ENCODE peak calls at places on chromosome 11, in five cellular contexts. One of them, this sample, is unnamed.

GRCh38 chr11:2582436-2582931 is 117.3 kb downstream of the KCNQ1OT1 start:
- DNase-seq in left ventricle myocardium inferior: peak
- DNase-seq in AG04450: no peak
- DNase-seq in cardiac muscle cell: no peak
- DNase-seq in heart left ventricle: peak
- DNase-seq in this sample: no peak

GRCh38 chr11:113907155-113907554 is 2.6 kb downstream of the HTR3B start:
- DNase-seq in heart left ventricle: no peak
- DNase-seq in left ventricle myocardium inferior: no peak
- DNase-seq in cardiac muscle cell: no peak
- DNase-seq in AG04450: no peak
- DNase-seq in this sample: no peak

GRCh38 chr11:113577356-113578163 is 102.4 kb upstream of the DRD2 start:
- DNase-seq in AG04450: no peak
- DNase-seq in heart left ventricle: no peak
- DNase-seq in cardiac muscle cell: no peak
- DNase-seq in left ventricle myocardium inferior: no peak
- DNase-seq in this sample: no peak

GRCh38 chr11:99015634-99016454 is 4.9 kb upstream of the CNTN5 start:
- DNase-seq in cardiac muscle cell: peak
- DNase-seq in heart left ventricle: no peak
- DNase-seq in left ventricle myocardium inferior: no peak
- DNase-seq in AG04450: peak
- DNase-seq in this sample: peak

GRCh38 chr11:111770581-111771134 is 4.5 kb upstream of the PPP2R1B start:
- DNase-seq in cardiac muscle cell: no peak
- DNase-seq in heart left ventricle: no peak
- DNase-seq in left ventricle myocardium inferior: no peak
- DNase-seq in AG04450: no peak
- DNase-seq in this sample: no peak

GRCh38 chr11:2215561-2216399 is 44.2 kb upstream of the TH start:
- DNase-seq in cardiac muscle cell: no peak
- DNase-seq in heart left ventricle: no peak
- DNase-seq in AG04450: no peak
- DNase-seq in left ventricle myocardium inferior: no peak
- DNase-seq in this sample: no peak

GRCh38 chr11:124577664-124578427 is 8.0 kb downstream of the OR8A1 start:
- DNase-seq in cardiac muscle cell: no peak
- DNase-seq in heart left ventricle: no peak
- DNase-seq in AG04450: no peak
- DNase-seq in left ventricle myocardium inferior: no peak
- DNase-seq in this sample: no peak

GRCh38 chr11:69374110-69374981 is 80.4 kb downstream of the MYEOV start:
- DNase-seq in left ventricle myocardium inferior: peak
- DNase-seq in AG04450: no peak
- DNase-seq in cardiac muscle cell: no peak
- DNase-seq in heart left ventricle: no peak
- DNase-seq in this sample: peak

GRCh38 chr11:92528051-92528450 is 303.4 kb downstream of the FAT3 start:
- DNase-seq in AG04450: no peak
- DNase-seq in left ventricle myocardium inferior: no peak
- DNase-seq in heart left ventricle: no peak
- DNase-seq in cardiac muscle cell: no peak
- DNase-seq in this sample: no peak

GRCh38 chr11:75233688-75234295 is 6.8 kb upstream of the TPBGL start:
- DNase-seq in AG04450: peak
- DNase-seq in left ventricle myocardium inferior: no peak
- DNase-seq in cardiac muscle cell: peak
- DNase-seq in heart left ventricle: peak
- DNase-seq in this sample: peak

GRCh38 chr11:83195649-83196048 is 2.1 kb downstream of the ANKRD42 start:
- DNase-seq in heart left ventricle: no peak
- DNase-seq in AG04450: no peak
- DNase-seq in cardiac muscle cell: no peak
- DNase-seq in left ventricle myocardium inferior: no peak
- DNase-seq in this sample: no peak

GRCh38 chr11:118632577-118633318 is 25.3 kb downstream of the PHLDB1 start:
- DNase-seq in cardiac muscle cell: no peak
- DNase-seq in heart left ventricle: no peak
- DNase-seq in left ventricle myocardium inferior: no peak
- DNase-seq in AG04450: no peak
- DNase-seq in this sample: no peak

GRCh38 chr11:118633979-118634378 is 26.6 kb downstream of the PHLDB1 start:
- DNase-seq in AG04450: no peak
- DNase-seq in left ventricle myocardium inferior: no peak
- DNase-seq in cardiac muscle cell: no peak
- DNase-seq in heart left ventricle: no peak
- DNase-seq in this sample: no peak

GRCh38 chr11:118631510-118631909 is 24.1 kb downstream of the PHLDB1 start:
- DNase-seq in AG04450: no peak
- DNase-seq in heart left ventricle: no peak
- DNase-seq in left ventricle myocardium inferior: no peak
- DNase-seq in cardiac muscle cell: no peak
- DNase-seq in this sample: no peak

GRCh38 chr11:118634435-118635236 is 27.2 kb downstream of the PHLDB1 start:
- DNase-seq in cardiac muscle cell: peak
- DNase-seq in heart left ventricle: peak
- DNase-seq in left ventricle myocardium inferior: peak
- DNase-seq in AG04450: no peak
- DNase-seq in this sample: no peak

GRCh38 chr11:118633319-118633690 is 25.9 kb downstream of the PHLDB1 start:
- DNase-seq in AG04450: no peak
- DNase-seq in left ventricle myocardium inferior: no peak
- DNase-seq in heart left ventricle: no peak
- DNase-seq in cardiac muscle cell: no peak
- DNase-seq in this sample: no peak
- H3K27ac ChIP-seq in AG04450: no peak
- H3K27ac ChIP-seq in left ventricle myocardium inferior: peak
- H3K27ac ChIP-seq in heart left ventricle: no peak
- H3K27ac ChIP-seq in cardiac muscle cell: no peak
- H3K27ac ChIP-seq in this sample: no peak

GRCh38 chr11:118532852-118533768 is 2.1 kb downstream of the TMEM25 start:
- DNase-seq in AG04450: no peak
- DNase-seq in cardiac muscle cell: no peak
- DNase-seq in left ventricle myocardium inferior: no peak
- DNase-seq in heart left ventricle: no peak
- DNase-seq in this sample: no peak
- H3K27ac ChIP-seq in AG04450: no peak
- H3K27ac ChIP-seq in cardiac muscle cell: no peak
- H3K27ac ChIP-seq in left ventricle myocardium inferior: no peak
- H3K27ac ChIP-seq in heart left ventricle: no peak
- H3K27ac ChIP-seq in this sample: no peak

DNA sequence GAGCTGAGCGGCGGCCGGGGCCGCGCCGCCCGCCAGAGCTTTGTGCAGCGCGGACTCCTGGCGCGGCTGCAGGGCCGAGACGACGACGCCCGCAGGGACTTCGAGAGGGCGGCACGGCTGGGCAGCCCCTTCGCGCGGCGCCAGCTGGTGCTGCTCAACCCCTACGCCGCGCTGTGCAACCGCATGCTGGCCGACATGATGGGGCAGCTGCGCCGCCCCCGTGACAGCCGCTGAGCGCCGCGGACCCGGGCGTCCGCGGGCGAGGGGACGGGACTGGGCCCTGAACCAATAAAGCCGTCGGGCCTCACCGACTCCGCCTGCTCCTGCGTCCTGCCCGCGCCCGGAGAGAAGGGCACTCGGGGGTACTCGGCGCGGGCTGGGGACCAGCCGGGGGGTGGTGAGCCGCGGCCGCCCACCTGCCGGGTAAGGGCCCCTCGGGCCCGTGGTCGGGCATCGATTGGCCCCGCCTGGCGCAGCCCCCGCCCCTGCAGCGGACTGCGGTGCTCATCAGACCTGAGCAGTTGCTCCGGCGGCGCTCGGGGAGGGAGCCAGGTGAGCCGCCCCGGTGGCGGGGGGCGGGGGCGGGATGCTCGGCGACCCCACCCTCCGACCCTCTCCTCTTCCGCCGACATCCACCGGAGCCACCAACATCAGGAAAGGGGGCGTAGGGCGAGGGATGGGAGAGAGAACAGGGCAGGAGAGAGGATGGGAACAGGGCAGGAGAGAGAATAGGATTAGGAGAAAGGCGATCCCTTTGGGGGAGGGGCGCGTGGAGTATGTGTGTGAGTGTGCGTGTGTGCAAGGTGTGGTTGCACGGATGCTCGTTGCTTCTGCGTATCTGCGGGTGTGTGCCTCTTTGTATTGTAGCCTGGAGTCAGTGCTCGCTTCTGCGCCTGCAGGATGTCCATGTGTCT is at the start of gene TMEM25:
- DNase-seq in AG04450: no peak
- DNase-seq in cardiac muscle cell: peak
- DNase-seq in heart left ventricle: peak
- DNase-seq in left ventricle myocardium inferior: peak
- DNase-seq in this sample: peak
- H3K27ac ChIP-seq in AG04450: no peak
- H3K27ac ChIP-seq in cardiac muscle cell: peak
- H3K27ac ChIP-seq in heart left ventricle: peak
- H3K27ac ChIP-seq in left ventricle myocardium inferior: peak
- H3K27ac ChIP-seq in this sample: no peak

GRCh38 chr11:123073343-123074057 is 11.6 kb upstream of the HSPA8 start:
- DNase-seq in heart left ventricle: no peak
- DNase-seq in left ventricle myocardium inferior: no peak
- DNase-seq in AG04450: no peak
- DNase-seq in cardiac muscle cell: no peak
- DNase-seq in this sample: no peak

GRCh38 chr11:123072762-123073161 is 10.8 kb upstream of the HSPA8 start:
- DNase-seq in cardiac muscle cell: no peak
- DNase-seq in heart left ventricle: no peak
- DNase-seq in AG04450: no peak
- DNase-seq in left ventricle myocardium inferior: no peak
- DNase-seq in this sample: no peak

GRCh38 chr11:123072279-123072678 is 10.3 kb upstream of the HSPA8 start:
- DNase-seq in heart left ventricle: no peak
- DNase-seq in AG04450: no peak
- DNase-seq in cardiac muscle cell: no peak
- DNase-seq in left ventricle myocardium inferior: no peak
- DNase-seq in this sample: no peak

GRCh38 chr11:123065634-123066033 is 3.7 kb upstream of the HSPA8 start:
- DNase-seq in AG04450: peak
- DNase-seq in cardiac muscle cell: no peak
- DNase-seq in heart left ventricle: no peak
- DNase-seq in left ventricle myocardium inferior: no peak
- DNase-seq in this sample: no peak

DNA sequence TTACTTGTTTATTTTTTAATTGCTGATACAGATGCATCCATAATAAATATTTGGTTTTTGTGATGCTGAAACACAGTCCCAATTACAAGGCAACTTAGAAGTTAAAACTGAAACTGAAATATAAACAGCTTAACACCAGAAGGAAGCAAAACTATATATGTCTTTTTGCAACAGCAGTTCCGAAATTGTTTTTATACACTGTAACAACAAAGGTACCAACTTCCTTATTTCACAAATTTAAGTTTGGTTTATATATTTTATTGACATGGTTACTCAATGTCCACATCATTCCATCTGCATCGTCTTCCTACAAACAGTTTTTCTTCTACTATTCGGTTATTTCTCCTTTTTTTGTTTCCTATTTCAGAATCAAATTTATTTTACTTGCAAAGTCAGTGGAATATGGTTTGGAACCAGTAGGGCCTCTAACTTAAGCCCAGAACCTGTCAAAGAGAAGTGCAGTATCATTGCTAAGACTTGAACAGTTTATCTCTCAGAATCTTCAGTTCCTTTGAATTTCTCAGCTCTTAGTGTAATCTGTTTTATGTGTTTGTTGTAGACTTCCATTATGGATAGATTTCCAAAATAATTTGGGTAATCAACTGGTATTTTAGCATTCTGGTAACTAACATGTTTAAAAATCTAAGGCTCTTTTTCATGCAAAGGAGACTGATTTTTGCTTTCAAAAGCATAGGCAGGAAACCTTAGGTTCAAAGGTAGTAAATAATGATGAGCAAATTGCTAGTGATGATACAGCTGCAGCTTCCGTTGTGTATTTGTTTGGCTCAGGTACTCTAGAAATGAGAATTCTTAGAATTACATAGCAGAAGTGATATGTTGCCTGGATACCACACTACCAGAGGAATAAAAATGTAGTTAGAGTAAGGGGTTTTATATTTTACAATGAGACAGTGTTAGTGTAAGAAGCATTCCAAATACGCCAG is 8.2 kb upstream of the HSPA8 start:
- DNase-seq in cardiac muscle cell: no peak
- DNase-seq in AG04450: no peak
- DNase-seq in left ventricle myocardium inferior: no peak
- DNase-seq in heart left ventricle: no peak
- DNase-seq in this sample: no peak
- H3K27ac ChIP-seq in cardiac muscle cell: no peak
- H3K27ac ChIP-seq in AG04450: no peak
- H3K27ac ChIP-seq in left ventricle myocardium inferior: peak
- H3K27ac ChIP-seq in heart left ventricle: peak
- H3K27ac ChIP-seq in this sample: no peak

GRCh38 chr11:7494086-7494775 is 8.9 kb downstream of the OLFML1 start:
- DNase-seq in cardiac muscle cell: no peak
- DNase-seq in heart left ventricle: no peak
- DNase-seq in AG04450: no peak
- DNase-seq in left ventricle myocardium inferior: no peak
- DNase-seq in this sample: no peak

GRCh38 chr11:7498193-7498592 is 12.9 kb downstream of the OLFML1 start:
- DNase-seq in left ventricle myocardium inferior: no peak
- DNase-seq in cardiac muscle cell: no peak
- DNase-seq in AG04450: no peak
- DNase-seq in heart left ventricle: no peak
- DNase-seq in this sample: no peak

GRCh38 chr11:7499046-7499445 is 13.7 kb downstream of the OLFML1 start:
- DNase-seq in cardiac muscle cell: no peak
- DNase-seq in left ventricle myocardium inferior: no peak
- DNase-seq in AG04450: no peak
- DNase-seq in heart left ventricle: no peak
- DNase-seq in this sample: no peak

GRCh38 chr11:7493670-7494069 is 8.4 kb downstream of the OLFML1 start:
- DNase-seq in heart left ventricle: no peak
- DNase-seq in cardiac muscle cell: no peak
- DNase-seq in AG04450: no peak
- DNase-seq in left ventricle myocardium inferior: no peak
- DNase-seq in this sample: no peak

GRCh38 chr11:7495997-7496545 is 10.8 kb downstream of the OLFML1 start:
- DNase-seq in AG04450: no peak
- DNase-seq in heart left ventricle: no peak
- DNase-seq in cardiac muscle cell: no peak
- DNase-seq in left ventricle myocardium inferior: no peak
- DNase-seq in this sample: no peak
- H3K27ac ChIP-seq in AG04450: no peak
- H3K27ac ChIP-seq in heart left ventricle: no peak
- H3K27ac ChIP-seq in cardiac muscle cell: no peak
- H3K27ac ChIP-seq in left ventricle myocardium inferior: no peak
- H3K27ac ChIP-seq in this sample: no peak

This sample was measured in endothelial cell of umbilical vein.